ENCODE peak calls at places on chromosomes 5 and 9, in six cellular contexts. One of them, this sample, is unnamed.

GRCh38 chr5:169641253-169641652 is 4.2 kb downstream of the DOCK2 start:
- DNase-seq in body of pancreas: no peak
- DNase-seq in NCI-H345: no peak
- DNase-seq in left ventricle myocardium inferior: no peak
- DNase-seq in GDM1: no peak
- DNase-seq in omental fat pad: no peak
- DNase-seq in this sample: no peak

GRCh38 chr5:40846371-40846770 is 5.2 kb downstream of the CARD6 start:
- DNase-seq in body of pancreas: no peak
- DNase-seq in NCI-H345: no peak
- DNase-seq in left ventricle myocardium inferior: no peak
- DNase-seq in GDM1: no peak
- DNase-seq in omental fat pad: no peak
- DNase-seq in this sample: no peak

GRCh38 chr5:95723632-95724369 is 7.3 kb upstream of the RHOBTB3 start:
- DNase-seq in body of pancreas: no peak
- DNase-seq in NCI-H345: no peak
- DNase-seq in left ventricle myocardium inferior: peak
- DNase-seq in GDM1: no peak
- DNase-seq in omental fat pad: no peak
- DNase-seq in this sample: no peak

GRCh38 chr5:140549237-140550144 is 2.0 kb downstream of the EIF4EBP3 start:
- DNase-seq in body of pancreas: peak
- DNase-seq in NCI-H345: peak
- DNase-seq in left ventricle myocardium inferior: no peak
- DNase-seq in GDM1: peak
- DNase-seq in omental fat pad: no peak
- DNase-seq in this sample: peak

GRCh38 chr9:38033956-38034355 is 35.1 kb downstream of the SHB start:
- DNase-seq in body of pancreas: no peak
- DNase-seq in NCI-H345: no peak
- DNase-seq in left ventricle myocardium inferior: no peak
- DNase-seq in GDM1: no peak
- DNase-seq in omental fat pad: no peak
- DNase-seq in this sample: no peak

GRCh38 chr5:10460252-10460906 is 18.7 kb downstream of the ROPN1L start:
- DNase-seq in body of pancreas: peak
- DNase-seq in NCI-H345: no peak
- DNase-seq in left ventricle myocardium inferior: peak
- DNase-seq in GDM1: no peak
- DNase-seq in omental fat pad: no peak
- DNase-seq in this sample: peak

GRCh38 chr9:137465000-137465769 is 6.1 kb upstream of the NSMF start:
- DNase-seq in body of pancreas: no peak
- DNase-seq in NCI-H345: no peak
- DNase-seq in left ventricle myocardium inferior: no peak
- DNase-seq in GDM1: no peak
- DNase-seq in omental fat pad: no peak
- DNase-seq in this sample: peak

GRCh38 chr9:135330307-135330631 is 149.3 kb upstream of the PPP1R26 start:
- DNase-seq in body of pancreas: peak
- DNase-seq in NCI-H345: no peak
- DNase-seq in left ventricle myocardium inferior: no peak
- DNase-seq in GDM1: no peak
- DNase-seq in omental fat pad: no peak
- DNase-seq in this sample: no peak

GRCh38 chr9:116566677-116567488 is 120.2 kb upstream of the TRIM32 start:
- DNase-seq in body of pancreas: peak
- DNase-seq in NCI-H345: no peak
- DNase-seq in left ventricle myocardium inferior: no peak
- DNase-seq in GDM1: no peak
- DNase-seq in omental fat pad: no peak
- DNase-seq in this sample: no peak

GRCh38 chr5:143826909-143827514 is 15.1 kb downstream of the HMHB1 start:
- DNase-seq in body of pancreas: no peak
- DNase-seq in NCI-H345: peak
- DNase-seq in left ventricle myocardium inferior: no peak
- DNase-seq in GDM1: no peak
- DNase-seq in omental fat pad: no peak
- DNase-seq in this sample: no peak

GRCh38 chr9:89226076-89226475 is 47.5 kb upstream of the SHC3 start:
- DNase-seq in body of pancreas: no peak
- DNase-seq in NCI-H345: no peak
- DNase-seq in left ventricle myocardium inferior: peak
- DNase-seq in GDM1: no peak
- DNase-seq in omental fat pad: no peak
- DNase-seq in this sample: no peak

GRCh38 chr5:100446879-100447278 is 88.3 kb upstream of the FAM174A start:
- DNase-seq in body of pancreas: no peak
- DNase-seq in NCI-H345: no peak
- DNase-seq in left ventricle myocardium inferior: no peak
- DNase-seq in GDM1: no peak
- DNase-seq in omental fat pad: no peak
- DNase-seq in this sample: no peak

GRCh38 chr9:134495881-134496412 is 145.7 kb upstream of the COL5A1 start:
- DNase-seq in body of pancreas: no peak
- DNase-seq in NCI-H345: no peak
- DNase-seq in left ventricle myocardium inferior: no peak
- DNase-seq in GDM1: no peak
- DNase-seq in omental fat pad: no peak
- DNase-seq in this sample: no peak

GRCh38 chr5:73865315-73865714 is 239.3 kb downstream of the ARHGEF28 start:
- DNase-seq in body of pancreas: no peak
- DNase-seq in NCI-H345: no peak
- DNase-seq in left ventricle myocardium inferior: no peak
- DNase-seq in GDM1: no peak
- DNase-seq in omental fat pad: no peak
- DNase-seq in this sample: no peak

GRCh38 chr9:131942076-131942720 is 137.5 kb downstream of the MED27 start:
- DNase-seq in body of pancreas: no peak
- DNase-seq in NCI-H345: no peak
- DNase-seq in left ventricle myocardium inferior: no peak
- DNase-seq in GDM1: no peak
- DNase-seq in omental fat pad: no peak
- DNase-seq in this sample: no peak

GRCh38 chr9:109775516-109775915 is 4.5 kb upstream of the PALM2AKAP2 start:
- DNase-seq in body of pancreas: no peak
- DNase-seq in NCI-H345: no peak
- DNase-seq in left ventricle myocardium inferior: no peak
- DNase-seq in GDM1: no peak
- DNase-seq in omental fat pad: no peak
- DNase-seq in this sample: no peak

GRCh38 chr5:159184858-159185381 is 24.4 kb downstream of the RNF145 start:
- DNase-seq in body of pancreas: no peak
- DNase-seq in NCI-H345: no peak
- DNase-seq in left ventricle myocardium inferior: no peak
- DNase-seq in GDM1: no peak
- DNase-seq in omental fat pad: no peak
- DNase-seq in this sample: no peak

GRCh38 chr5:122846051-122846567 is 696 bp downstream of the SNX24 start:
- DNase-seq in body of pancreas: no peak
- DNase-seq in NCI-H345: no peak
- DNase-seq in left ventricle myocardium inferior: no peak
- DNase-seq in GDM1: no peak
- DNase-seq in omental fat pad: no peak
- DNase-seq in this sample: no peak

GRCh38 chr9:134026561-134026960 is 1.3 kb downstream of the BRD3OS start:
- DNase-seq in body of pancreas: no peak
- DNase-seq in NCI-H345: no peak
- DNase-seq in left ventricle myocardium inferior: no peak
- DNase-seq in GDM1: no peak
- DNase-seq in omental fat pad: no peak
- DNase-seq in this sample: no peak

GRCh38 chr9:127204771-127205470 is 59.7 kb upstream of the GARNL3 start:
- DNase-seq in body of pancreas: no peak
- DNase-seq in NCI-H345: no peak
- DNase-seq in left ventricle myocardium inferior: peak
- DNase-seq in GDM1: no peak
- DNase-seq in omental fat pad: no peak
- DNase-seq in this sample: no peak

GRCh38 chr5:56607551-56607950 is 207.8 kb upstream of the MAP3K1 start:
- DNase-seq in body of pancreas: no peak
- DNase-seq in NCI-H345: no peak
- DNase-seq in left ventricle myocardium inferior: no peak
- DNase-seq in GDM1: no peak
- DNase-seq in omental fat pad: no peak
- DNase-seq in this sample: no peak

GRCh38 chr5:138457532-138458275 is 7.6 kb upstream of the EGR1 start:
- DNase-seq in body of pancreas: no peak
- DNase-seq in NCI-H345: no peak
- DNase-seq in left ventricle myocardium inferior: no peak
- DNase-seq in GDM1: no peak
- DNase-seq in omental fat pad: no peak
- DNase-seq in this sample: no peak

This sample was measured in heart left ventricle.